ENCODE peak calls at places on chromosomes 2 and 18, in eight cellular contexts. U, Y, V, Q, D, I, B and J are unnamed samples.

GRCh38 chr2:189386741-189387140 is 54.5 kb upstream of the WDR75 start:
- DNase-seq in Y (no peak), Q (no peak), D (no peak), U (no peak), V (no peak), I (no peak), B (no peak), J (no peak)

GRCh38 chr2:62118160-62118559 is 77.8 kb upstream of the B3GNT2 start:
- DNase-seq in B (no peak), D (no peak), Q (no peak), Y (no peak), V (no peak), U (no peak), I (no peak), J (no peak)

GRCh38 chr2:43178602-43179542 is 47.5 kb downstream of the ZFP36L2 start:
- DNase-seq in Y (peak; percentile 90), B (no peak), I (peak; percentile 92), U (peak; percentile 73), D (peak; percentile 54), Q (peak; percentile 78), V (no peak), J (no peak)

GRCh38 chr2:219274392-219274921 is 4.7 kb upstream of the DNAJB2 start:
- DNase-seq in I (no peak), D (no peak), B (no peak), V (no peak), Q (no peak), U (no peak), Y (peak; percentile 74), J (no peak)

GRCh38 chr2:75549401-75550253 is 11.1 kb downstream of the EVA1A start:
- DNase-seq in B (no peak), D (no peak), I (no peak), Q (no peak), U (no peak), Y (peak; percentile 72), V (no peak), J (no peak)

GRCh38 chr2:40371525-40372277 is 80.2 kb downstream of the SLC8A1 start:
- DNase-seq in Y (no peak), V (no peak), B (no peak), Q (peak; percentile 16), D (no peak), I (peak; percentile 71), U (peak; percentile 69), J (no peak)

GRCh38 chr18:26422472-26423162 is 125.7 kb downstream of the KCTD1 start:
- DNase-seq in Y (no peak), U (no peak), Q (no peak), I (no peak), V (no peak), B (no peak), D (no peak), J (no peak)

GRCh38 chr18:76713432-76713831 is 108.9 kb upstream of the ZNF236 start:
- DNase-seq in U (no peak), Y (no peak), I (no peak), V (no peak), Q (no peak), B (no peak), D (no peak), J (no peak)

GRCh38 chr2:202142540-202142939 is 69.5 kb downstream of the KIAA2012 start:
- DNase-seq in I (no peak), V (no peak), Q (no peak), B (no peak), U (no peak), D (no peak), Y (no peak), J (no peak)

GRCh38 chr2:59389240-59389639 is 1148.1 kb upstream of the FANCL start:
- DNase-seq in B (no peak), V (no peak), I (peak; percentile 33), D (no peak), Y (no peak), Q (no peak), U (no peak), J (no peak)

GRCh38 chr2:204486855-204487254 is 58.4 kb upstream of the PARD3B start:
- DNase-seq in Q (no peak), D (no peak), I (no peak), B (no peak), U (no peak), V (no peak), Y (no peak), J (no peak)

GRCh38 chr2:132715986-132716385 is 46.0 kb upstream of the LYPD1 start:
- DNase-seq in B (no peak), D (no peak), V (no peak), Q (no peak), I (no peak), Y (no peak), U (no peak), J (no peak)

GRCh38 chr18:22658318-22658717 is 240.6 kb upstream of the CTAGE1 start:
- DNase-seq in U (no peak), B (no peak), Q (no peak), I (no peak), Y (no peak), D (no peak), V (no peak), J (no peak)

DNA sequence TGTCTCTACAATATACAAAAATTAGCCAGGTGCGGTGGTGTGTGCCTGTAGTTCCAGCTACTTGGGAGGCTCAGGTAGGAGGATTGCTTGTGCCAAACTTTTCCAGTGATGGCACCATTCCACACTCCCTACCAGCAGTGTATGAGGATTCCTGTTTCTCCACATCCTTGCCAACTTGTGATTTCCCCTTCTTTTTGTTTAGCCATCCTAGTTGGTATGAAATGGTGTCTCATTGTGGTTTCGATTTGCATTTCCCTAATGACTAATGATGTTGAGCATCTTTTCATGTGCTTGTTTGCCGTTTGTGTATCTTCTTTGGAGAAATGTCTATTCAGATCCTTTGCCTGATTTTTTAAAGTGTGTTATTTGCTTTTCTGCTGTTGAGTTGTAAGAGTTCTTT is 41.0 kb downstream of the EPB41L5 start:
- DNase-seq in U (no peak), Y (no peak), Q (no peak), D (no peak), V (no peak), I (no peak), B (no peak), J (no peak)
- H3K9me3 ChIP-seq in U (no peaks in the 10 kb centered on the region), Y (no peaks in the 10 kb centered on the region), Q (peaks cover 4% of the 10 kb centered on the region), D (peaks cover 44% of the 10 kb centered on the region), V (no peaks in the 10 kb centered on the region), I (no peaks in the 10 kb centered on the region), B (no peaks in the 10 kb centered on the region), J (no peaks in the 10 kb centered on the region)

GRCh38 chr18:78779996-78780718 is 199.5 kb upstream of the SALL3 start:
- DNase-seq in B (no peak), V (no peak), U (no peak), Q (peak; percentile 3), I (no peak), D (no peak), Y (no peak), J (no peak)
- H3K9me3 ChIP-seq in B (no peaks in the 10 kb centered on the region), V (no peaks in the 10 kb centered on the region), U (no peaks in the 10 kb centered on the region), Q (no peaks in the 10 kb centered on the region), I (no peaks in the 10 kb centered on the region), D (no peaks in the 10 kb centered on the region), Y (no peaks in the 10 kb centered on the region), J (no peaks in the 10 kb centered on the region)

GRCh38 chr18:6389005-6389404 is 25.7 kb downstream of the L3MBTL4 start:
- DNase-seq in Q (no peak), I (no peak), B (no peak), V (no peak), D (no peak), U (no peak), Y (no peak), J (no peak)
- H3K9me3 ChIP-seq in Q (peaks cover 4% of the 10 kb centered on the region), I (no peaks in the 10 kb centered on the region), B (no peaks in the 10 kb centered on the region), V (no peaks in the 10 kb centered on the region), D (peaks cover 53% of the 10 kb centered on the region), U (peaks cover 3% of the 10 kb centered on the region), Y (peaks cover 21% of the 10 kb centered on the region), J (no peaks in the 10 kb centered on the region)

GRCh38 chr2:79547568-79547967 is 34.7 kb downstream of the CTNNA2 start:
- DNase-seq in U (no peak), B (no peak), I (no peak), V (no peak), D (no peak), Y (no peak), Q (no peak), J (no peak)
- H3K9me3 ChIP-seq in U (peaks cover 27% of the 10 kb centered on the region), B (no peaks in the 10 kb centered on the region), I (peaks cover 3% of the 10 kb centered on the region), V (peaks cover 4% of the 10 kb centered on the region), D (peaks cover 69% of the 10 kb centered on the region), Y (peaks cover 85% of the 10 kb centered on the region), Q (peaks cover 13% of the 10 kb centered on the region), J (no peaks in the 10 kb centered on the region)

GRCh38 chr18:79898952-79899608 is 52.4 kb downstream of the SLC66A2 start:
- DNase-seq in V (peak; percentile 27), Y (no peak), D (peak; percentile 10), Q (peak; percentile 3), B (no peak), U (no peak), I (no peak), J (no peak)
- H3K9me3 ChIP-seq in V (peaks cover 6% of the 10 kb centered on the region), Y (peaks cover 35% of the 10 kb centered on the region), D (peaks cover 78% of the 10 kb centered on the region), Q (peaks cover 27% of the 10 kb centered on the region), B (no peaks in the 10 kb centered on the region), U (peaks cover 16% of the 10 kb centered on the region), I (no peaks in the 10 kb centered on the region), J (peaks cover 13% of the 10 kb centered on the region)

GRCh38 chr18:78399992-78400503 is 579.6 kb upstream of the SALL3 start:
- DNase-seq in Y (no peak), D (no peak), B (no peak), I (no peak), U (no peak), V (no peak), Q (no peak), J (no peak)

GRCh38 chr18:78402966-78403365 is 576.7 kb upstream of the SALL3 start:
- DNase-seq in D (no peak), U (no peak), V (no peak), B (no peak), Q (no peak), I (no peak), Y (no peak), J (no peak)

GRCh38 chr18:78402440-78402839 is 577.2 kb upstream of the SALL3 start:
- DNase-seq in D (no peak), Y (no peak), I (no peak), U (no peak), Q (no peak), V (no peak), B (no peak), J (no peak)

GRCh38 chr18:78405763-78406162 is 573.9 kb upstream of the SALL3 start:
- DNase-seq in V (no peak), D (no peak), Y (no peak), I (no peak), U (no peak), Q (no peak), B (no peak), J (no peak)

GRCh38 chr18:78403371-78403770 is 576.2 kb upstream of the SALL3 start:
- DNase-seq in I (no peak), U (no peak), V (no peak), Y (no peak), Q (no peak), B (no peak), D (no peak), J (no peak)
- H3K9me3 ChIP-seq in I (no peaks in the 10 kb centered on the region), U (no peaks in the 10 kb centered on the region), V (no peaks in the 10 kb centered on the region), Y (no peaks in the 10 kb centered on the region), Q (no peaks in the 10 kb centered on the region), B (no peaks in the 10 kb centered on the region), D (no peaks in the 10 kb centered on the region), J (no peaks in the 10 kb centered on the region)